ENCODE peak calls at places on chromosomes 6 and 20, in seven cellular contexts. S is IMR-90, B is mesendoderm, Y is H9, Z is H1, G is mesenchymal stem cell, T is trophoblast cell. D is an unnamed sample.
A peak's percentile ranks its signal among the peaks of the same experiment; 100 is the strongest.

GRCh38 chr20:6044102-6044501 is 9.8 kb downstream of the LRRN4 start:
- DNase-seq in S (no peak), B (peak; percentile 73), Y (peak; percentile 57), Z (no peak), G (no peak), T (no peak), D (no peak)

GRCh38 chr6:20846602-20847028 is 312.4 kb downstream of the CDKAL1 start:
- DNase-seq in S (peak; percentile 46), B (no peak), Y (no peak), Z (no peak), G (peak; percentile 57), T (no peak), D (no peak)

GRCh38 chr20:57040924-57041323 is 225.5 kb downstream of the BMP7 start:
- DNase-seq in S (peak; percentile 4), B (no peak), Y (no peak), Z (no peak), G (peak; percentile 97), T (no peak), D (no peak)

GRCh38 chr20:14582855-14583254 is 245.4 kb upstream of the FLRT3 start:
- DNase-seq in S (no peak), B (no peak), Y (no peak), Z (no peak), G (peak; percentile 66), T (no peak), D (no peak)

GRCh38 chr6:77292564-77293546 is 170.4 kb downstream of the HTR1B start:
- DNase-seq in S (peak; percentile 80), B (peak; percentile 43), Y (no peak), Z (no peak), G (peak; percentile 76), T (peak; percentile 2), D (no peak)

GRCh38 chr6:53429401-53429800 is 80.7 kb upstream of the ELOVL5 start:
- DNase-seq in S (no peak), B (no peak), Y (no peak), Z (no peak), G (no peak), T (no peak), D (no peak)

GRCh38 chr20:38990728-38991127 is 28.6 kb downstream of the DHX35 start:
- DNase-seq in S (no peak), B (no peak), Y (no peak), Z (no peak), G (no peak), T (no peak), D (no peak)

GRCh38 chr20:59015812-59016711 is 3.2 kb upstream of the TUBB1 start:
- DNase-seq in S (no peak), B (no peak), Y (no peak), Z (peak; percentile 37), G (no peak), T (no peak), D (no peak)

GRCh38 chr6:34583461-34583860 is 27.3 kb upstream of the SPDEF start:
- DNase-seq in S (no peak), B (no peak), Y (no peak), Z (no peak), G (no peak), T (no peak), D (no peak)

GRCh38 chr6:45450132-45450531 is 72.4 kb upstream of the SUPT3H start:
- DNase-seq in S (no peak), B (no peak), Y (no peak), Z (no peak), G (no peak), T (no peak), D (no peak)

GRCh38 chr6:53714888-53715287 is 49.3 kb upstream of the KLHL31 start:
- DNase-seq in S (no peak), B (no peak), Y (no peak), Z (no peak), G (no peak), T (no peak), D (no peak)

GRCh38 chr6:31663961-31664789 is 622 bp downstream of the GPANK1 start:
- DNase-seq in S (peak; percentile 89), B (peak; percentile 73), Y (no peak), Z (no peak), G (peak; percentile 89), T (peak; percentile 23), D (no peak)

GRCh38 chr6:38504996-38505395 is 134.7 kb downstream of the BTBD9 start:
- DNase-seq in S (no peak), B (no peak), Y (no peak), Z (no peak), G (no peak), T (peak; percentile 34), D (no peak)

GRCh38 chr6:157213426-157213825 is 109.9 kb downstream of the TMEM242 start:
- DNase-seq in S (no peak), B (no peak), Y (no peak), Z (peak; percentile 36), G (no peak), T (no peak), D (no peak)

GRCh38 chr20:31605902-31606677 is 1.0 kb downstream of the ID1 start:
- DNase-seq in S (no peak), B (peak; percentile 33), Y (peak; percentile 50), Z (no peak), G (peak; percentile 52), T (no peak), D (no peak)

GRCh38 chr20:51463560-51463959 is 79.0 kb downstream of the NFATC2 start:
- DNase-seq in S (no peak), B (no peak), Y (no peak), Z (no peak), G (no peak), T (no peak), D (no peak)

GRCh38 chr6:166277021-166277420 is 31.2 kb downstream of the PRR18 start:
- DNase-seq in S (no peak), B (no peak), Y (no peak), Z (no peak), G (peak; percentile 10), T (no peak), D (no peak)

DNA sequence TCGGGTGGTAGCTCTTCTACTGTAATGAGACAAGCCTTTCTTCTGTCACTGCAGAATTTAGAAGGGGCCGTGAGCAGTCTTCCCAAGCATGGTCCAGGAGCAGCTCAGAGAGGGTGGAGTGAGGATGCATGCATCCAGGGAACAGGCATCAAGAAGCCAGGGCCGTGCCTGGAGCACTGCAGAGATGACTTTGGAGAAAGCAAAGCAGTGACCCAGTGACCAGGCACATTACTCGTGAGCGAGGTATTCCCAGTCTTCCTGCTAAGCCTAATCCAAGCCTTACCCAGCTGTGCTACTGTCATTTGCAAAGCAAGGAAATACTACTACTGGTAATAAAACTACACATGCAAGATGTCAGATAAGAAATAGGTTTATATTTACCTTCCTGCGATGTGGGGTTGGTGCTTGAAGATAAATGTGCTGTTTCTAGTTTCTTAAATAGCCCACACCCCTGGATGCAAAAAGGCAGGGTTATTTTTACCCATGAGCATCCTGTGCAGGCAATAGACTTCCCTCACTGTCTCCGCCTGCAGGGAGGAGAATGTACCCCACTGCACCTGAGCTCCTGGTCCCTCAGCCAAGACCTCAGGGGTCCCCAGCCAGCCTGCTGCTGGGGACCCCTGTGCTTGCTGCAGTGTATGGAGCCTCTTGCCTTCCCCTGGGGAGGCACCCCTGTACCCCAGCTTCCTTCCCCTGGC is 62.9 kb downstream of the SSR1 start:
- DNase-seq in S (peak; percentile 59), B (peak; percentile 66), Y (no peak), Z (no peak), G (no peak), T (no peak), D (no peak)
- H3K4ac ChIP-seq in S (no peak overlapping the region), B (no peak overlapping the region), Y (no peak overlapping the region), Z (no peak overlapping the region), G (no peak overlapping the region), T (no peak overlapping the region), D (no peak overlapping the region)

GRCh38 chr6:41917528-41917927 is 3.4 kb downstream of the MED20 start:
- DNase-seq in S (peak; percentile 96), B (peak; percentile 85), Y (no peak), Z (no peak), G (peak; percentile 92), T (peak; percentile 19), D (no peak)

GRCh38 chr6:41927253-41927652 is 6.0 kb downstream of the BYSL start:
- DNase-seq in S (no peak), B (no peak), Y (no peak), Z (no peak), G (no peak), T (no peak), D (no peak)

GRCh38 chr6:41920921-41921711 is at the start of the genes BYSL and MED20:
- DNase-seq in S (peak; percentile 94), B (peak; percentile 98), Y (peak; percentile 91), Z (peak; percentile 97), G (peak; percentile 97), T (peak; percentile 95), D (peak; percentile 95)

GRCh38 chr6:41921712-41921998 is 356 bp downstream of the BYSL start:
- DNase-seq in S (no peak), B (no peak), Y (no peak), Z (no peak), G (no peak), T (no peak), D (no peak)

DNA sequence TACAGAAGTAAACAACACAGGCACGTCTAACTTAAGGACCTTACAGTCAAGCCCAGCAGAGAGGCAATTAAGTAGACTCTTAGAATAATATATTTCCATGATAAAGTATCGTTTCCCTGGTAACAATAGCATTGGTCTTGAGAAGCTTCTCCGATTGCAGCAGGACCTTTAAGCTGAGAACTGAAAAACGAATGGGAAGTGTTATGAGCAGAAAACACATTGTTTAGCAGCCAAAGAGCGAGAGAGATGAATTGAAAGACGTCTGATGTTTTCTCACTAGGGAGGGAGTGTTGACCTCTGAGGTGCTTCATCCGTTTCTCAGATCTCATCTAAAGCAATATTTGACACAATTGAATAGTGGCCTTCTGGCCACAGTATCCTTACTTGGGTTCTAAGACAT is 855 bp downstream of the BYSL start:
- DNase-seq in S (no peak), B (no peak), Y (no peak), Z (no peak), G (peak; percentile 39), T (no peak), D (no peak)
- H3K27ac ChIP-seq in S (no peak overlapping the region), B (no peak overlapping the region), Y (no peak overlapping the region), Z (peak overlapping the region; percentile 98), G (no peak overlapping the region), T (no peak overlapping the region), D (no peak overlapping the region)

GRCh38 chr6:150435360-150435759 is 66.5 kb downstream of the IYD start:
- DNase-seq in S (no peak), B (no peak), Y (no peak), Z (no peak), G (no peak), T (no peak), D (no peak)
- H3K4ac ChIP-seq in S (no peak overlapping the region), B (no peak overlapping the region), Y (no peak overlapping the region), Z (no peak overlapping the region), G (no peak overlapping the region), T (no peak overlapping the region), D (no peak overlapping the region)

GRCh38 chr20:63360850-63361497 is at the start of gene CHRNA4:
- DNase-seq in S (no peak), B (no peak), Y (no peak), Z (peak; percentile 79), G (no peak), T (no peak), D (no peak)

GRCh38 chr20:63359937-63360849 is 956 bp downstream of the CHRNA4 start:
- DNase-seq in S (no peak), B (no peak), Y (no peak), Z (no peak), G (no peak), T (no peak), D (no peak)

GRCh38 chr20:63356931-63357879 is 3.9 kb downstream of the CHRNA4 start:
- DNase-seq in S (no peak), B (no peak), Y (no peak), Z (no peak), G (no peak), T (no peak), D (no peak)

GRCh38 chr20:63357921-63358905 is 2.9 kb downstream of the CHRNA4 start:
- DNase-seq in S (no peak), B (no peak), Y (no peak), Z (no peak), G (no peak), T (no peak), D (no peak)

GRCh38 chr20:63359164-63359934 is 1.8 kb downstream of the CHRNA4 start:
- DNase-seq in S (no peak), B (no peak), Y (no peak), Z (no peak), G (no peak), T (no peak), D (no peak)
- H3K27ac ChIP-seq in S (no peak overlapping the region), B (no peak overlapping the region), Y (no peak overlapping the region), Z (no peak overlapping the region), G (no peak overlapping the region), T (no peak overlapping the region), D (no peak overlapping the region)